ENCODE peak calls at places on chromosomes 5 and 9, in four cellular contexts. W is fibroblast of the aortic adventitia, F is EH, Y is progenitor cell of endocrine pancreas. M is an unnamed sample.

GRCh38 chr5:68353624-68354023 is 138.1 kb downstream of the PIK3R1 start:
- DNase-seq in F (peak), Y (no peak), W (no peak), M (no peak)

GRCh38 chr9:135978650-135979461 is 17.7 kb upstream of the UBAC1 start:
- DNase-seq in Y (no peak), F (no peak), W (no peak), M (no peak)

GRCh38 chr5:135391123-135391868 is 7.7 kb downstream of the MACROH2A1 start:
- DNase-seq in Y (no peak), F (peak), W (peak), M (no peak)

GRCh38 chr9:81513049-81513448 is 176.3 kb downstream of the TLE1 start:
- DNase-seq in W (no peak), Y (no peak), F (no peak), M (no peak)

GRCh38 chr5:126369083-126369482 is 54.1 kb upstream of the GRAMD2B start:
- DNase-seq in Y (no peak), F (no peak), W (no peak), M (no peak)

GRCh38 chr5:149429839-149430721 is 51.0 kb upstream of the IL17B start:
- DNase-seq in Y (no peak), F (peak), W (no peak), M (no peak)

GRCh38 chr9:25964239-25964638 is 286.0 kb upstream of the TUSC1 start:
- DNase-seq in W (peak), F (peak), Y (no peak), M (no peak)

GRCh38 chr5:14676320-14676719 is 11.8 kb downstream of the OTULIN start:
- DNase-seq in Y (no peak), F (peak), W (peak), M (no peak)

GRCh38 chr5:109532773-109533364 is 123.1 kb upstream of the PJA2 start:
- DNase-seq in W (peak), Y (no peak), F (peak), M (no peak)

GRCh38 chr9:126957687-126958053 is 43.1 kb downstream of the RALGPS1 start:
- DNase-seq in F (peak), Y (no peak), W (peak), M (no peak)

GRCh38 chr9:88706193-88707112 is 171.5 kb downstream of the NXNL2 start:
- DNase-seq in F (no peak), W (no peak), Y (no peak), M (no peak)

GRCh38 chr9:14086495-14086894 is 227.4 kb downstream of the NFIB start:
- DNase-seq in W (no peak), F (no peak), Y (no peak), M (no peak)

GRCh38 chr9:86282979-86283535 is 719 bp upstream of the ISCA1 start:
- DNase-seq in Y (no peak), W (peak), F (peak), M (no peak)

GRCh38 chr5:32298056-32298420 is 14.7 kb downstream of the MTMR12 start:
- DNase-seq in F (no peak), W (no peak), Y (no peak), M (no peak)

GRCh38 chr9:116941266-116941665 is 254.2 kb downstream of the TRIM32 start:
- DNase-seq in W (no peak), Y (no peak), F (no peak), M (no peak)

GRCh38 chr9:128657344-128657704 is 677 bp upstream of the DYNC2I2 start:
- DNase-seq in Y (no peak), W (no peak), F (no peak), M (no peak)

GRCh38 chr5:543351-543750 is 19.1 kb upstream of the SLC9A3 start:
- DNase-seq in F (no peak), W (no peak), Y (no peak), M (no peak)

GRCh38 chr9:37942616-37943328 is 38.8 kb upstream of the SLC25A51 start:
- DNase-seq in Y (no peak), W (no peak), F (peak), M (no peak)

GRCh38 chr5:107472620-107473064 is 198.1 kb downstream of the EFNA5 start:
- DNase-seq in Y (no peak), F (no peak), W (no peak), M (no peak)

GRCh38 chr9:35548571-35548970 is 56.5 kb upstream of the TESK1 start:
- DNase-seq in Y (no peak), W (peak), F (peak), M (no peak)

GRCh38 chr9:129609486-129610192 is 11.3 kb downstream of the C9orf50 start:
- DNase-seq in Y (no peak), F (peak), W (peak), M (peak)

GRCh38 chr9:84991506-84991855 is 322.0 kb downstream of the NTRK2 start:
- DNase-seq in W (no peak), Y (no peak), F (no peak), M (no peak)

GRCh38 chr5:40717281-40717680 is 37.6 kb downstream of the PTGER4 start:
- DNase-seq in Y (no peak), W (peak), F (peak), M (no peak)

GRCh38 chr5:170625221-170626165 is 121.7 kb downstream of the KCNIP1 start:
- DNase-seq in W (no peak), Y (no peak), F (no peak), M (no peak)

GRCh38 chr9:129290606-129291005 is 112.5 kb upstream of the IER5L start:
- DNase-seq in F (no peak), W (no peak), Y (no peak), M (no peak)

GRCh38 chr9:120319452-120319851 is 260.5 kb downstream of the CDK5RAP2 start:
- DNase-seq in F (no peak), Y (no peak), W (no peak), M (no peak)

GRCh38 chr5:162268694-162269481 is 201.3 kb downstream of the GABRG2 start:
- DNase-seq in W (no peak), F (no peak), Y (no peak), M (no peak)

GRCh38 chr9:109098960-109099308 is 20.8 kb downstream of the TMEM245 start:
- DNase-seq in W (no peak), Y (no peak), F (no peak), M (no peak)

GRCh38 chr9:91176426-91176825 is 185.3 kb downstream of the AUH start:
- DNase-seq in W (no peak), Y (no peak), F (no peak), M (no peak)

GRCh38 chr5:174903333-174903732 is 179.0 kb downstream of the MSX2 start:
- DNase-seq in W (no peak), Y (no peak), F (no peak), M (no peak)

GRCh38 chr5:140175367-140176027 is 509 bp downstream of the CYSTM1 start:
- DNase-seq in F (peak), Y (peak), W (peak), M (peak)

GRCh38 chr9:113164536-113165300 is 13.9 kb downstream of the SLC31A2 start:
- DNase-seq in Y (no peak), W (peak), F (peak), M (no peak)

GRCh38 chr9:113289091-113289490 is 13.6 kb downstream of the PRPF4 start:
- DNase-seq in Y (no peak), W (no peak), F (no peak), M (no peak)

GRCh38 chr5:88666761-88667186 is 216.2 kb downstream of the MEF2C start:
- DNase-seq in F (peak), W (peak), Y (no peak), M (no peak)

GRCh38 chr5:2992806-2993205 is 241.3 kb upstream of the IRX2 start:
- DNase-seq in F (no peak), Y (no peak), W (no peak), M (no peak)

GRCh38 chr9:113511856-113512761 is 48.6 kb downstream of the RGS3 start:
- DNase-seq in Y (no peak), F (peak), W (no peak), M (peak)

GRCh38 chr9:129208191-129209091 is 30.4 kb upstream of the IER5L start:
- DNase-seq in F (no peak), W (no peak), Y (no peak), M (peak)

GRCh38 chr9:12054235-12054634 is 639.0 kb upstream of the TYRP1 start:
- DNase-seq in Y (no peak), W (no peak), F (no peak), M (no peak)

M was measured in activated T-helper 2 cell treated with anti-CD3 and anti-CD28 coated beads, Interferon-gamma antibody, Interleukin-2, Interleukin-4, amounts not matched to agents 10 μg/mL and 5 μg/mL and 100 μg/mL, durations not matched to agents 14 hours and 24 hours and 36 hours.